ENCODE peak calls at places on chromosome 6, in ten cellular contexts. N is stimulated activated CD8-positive, alpha-beta memory T cell treated with anti-CD3 and anti-CD28 coated beads, Interleukin-7, amount 100 ng/mL, for 4 hours; Y is OCI-M1; Q is CD4-positive, alpha-beta T cell; F is osteocyte; A is T-helper 9 cell; L is G401; G is fibroblast of villous mesenchyme; S is HFF-Myc; Z is immature natural killer cell. E is an unnamed sample.

GRCh38 chr6:119978274-119978889 is 628.8 kb upstream of the MAN1A1 start:
- DNase-seq in N (no peak), Y (peak), Q (no peak), F (no peak), A (no peak), L (no peak), G (peak), S (no peak), Z (no peak), E (no peak)

GRCh38 chr6:113490356-113490755 is 366.8 kb upstream of the MARCKS start:
- DNase-seq in N (no peak), Y (no peak), Q (no peak), F (no peak), A (no peak), L (no peak), G (peak), S (no peak), Z (no peak), E (no peak)

GRCh38 chr6:27161946-27162603 is 85.4 kb upstream of the PRSS16 start:
- DNase-seq in N (no peak), Y (peak), Q (no peak), F (no peak), A (no peak), L (peak), G (peak), S (peak), Z (peak), E (no peak)

GRCh38 chr6:125918681-125919566 is 37.6 kb upstream of the HINT3 start:
- DNase-seq in N (peak), Y (peak), Q (peak), F (no peak), A (no peak), L (peak), G (peak), S (peak), Z (peak), E (no peak)

GRCh38 chr6:111980979-111981378 is 72.9 kb upstream of the CCN6 start:
- DNase-seq in N (no peak), Y (no peak), Q (no peak), F (no peak), A (no peak), L (no peak), G (no peak), S (no peak), Z (no peak), E (no peak)

GRCh38 chr6:33632603-33633039 is 11.5 kb downstream of the ITPR3 start:
- DNase-seq in N (peak), Y (peak), Q (peak), F (no peak), A (peak), L (peak), G (no peak), S (no peak), Z (peak), E (peak)

GRCh38 chr6:104855507-104855906 is 4.2 kb downstream of the HACE1 start:
- DNase-seq in N (no peak), Y (no peak), Q (no peak), F (no peak), A (no peak), L (no peak), G (peak), S (peak), Z (no peak), E (no peak)

GRCh38 chr6:42012501-42013133 is 37.7 kb upstream of the TAF8 start:
- DNase-seq in N (no peak), Y (no peak), Q (no peak), F (no peak), A (no peak), L (no peak), G (peak), S (no peak), Z (no peak), E (no peak)

GRCh38 chr6:11198663-11199603 is 33.5 kb downstream of the NEDD9 start:
- DNase-seq in N (no peak), Y (peak), Q (peak), F (peak), A (no peak), L (no peak), G (peak), S (no peak), Z (peak), E (no peak)

GRCh38 chr6:6220718-6221117 is 99.7 kb downstream of the F13A1 start:
- DNase-seq in N (no peak), Y (peak), Q (no peak), F (no peak), A (no peak), L (no peak), G (no peak), S (no peak), Z (no peak), E (no peak)

GRCh38 chr6:912871-913663 is 220.1 kb upstream of the EXOC2 start:
- DNase-seq in N (no peak), Y (peak), Q (no peak), F (no peak), A (no peak), L (peak), G (peak), S (no peak), Z (no peak), E (peak)

GRCh38 chr6:157954150-157955117 is 27.2 kb upstream of the SYNJ2 start:
- DNase-seq in N (no peak), Y (no peak), Q (no peak), F (no peak), A (no peak), L (no peak), G (peak), S (no peak), Z (no peak), E (no peak)

GRCh38 chr6:84953401-84953800 is 189.0 kb upstream of the TBX18 start:
- DNase-seq in N (no peak), Y (no peak), Q (no peak), F (no peak), A (no peak), L (no peak), G (no peak), S (peak), Z (no peak), E (no peak)

GRCh38 chr6:35080016-35080680 is 61.0 kb downstream of the TCP11 start:
- DNase-seq in N (no peak), Y (no peak), Q (no peak), F (peak), A (no peak), L (no peak), G (no peak), S (no peak), Z (no peak), E (no peak)

GRCh38 chr6:80214436-80215022 is 108.1 kb downstream of the BCKDHB start:
- DNase-seq in N (no peak), Y (peak), Q (no peak), F (no peak), A (no peak), L (peak), G (peak), S (peak), Z (no peak), E (no peak)

GRCh38 chr6:24117016-24117415 is 9.0 kb upstream of the NRSN1 start:
- DNase-seq in N (no peak), Y (no peak), Q (no peak), F (no peak), A (no peak), L (no peak), G (no peak), S (no peak), Z (no peak), E (no peak)

GRCh38 chr6:43014434-43014909 is 423 bp downstream of the KLHDC3 start:
- DNase-seq in N (no peak), Y (no peak), Q (no peak), F (no peak), A (no peak), L (no peak), G (peak), S (no peak), Z (no peak), E (peak)

GRCh38 chr6:7697432-7697819 is 28.5 kb upstream of the BMP6 start:
- DNase-seq in N (no peak), Y (no peak), Q (no peak), F (no peak), A (no peak), L (no peak), G (no peak), S (no peak), Z (no peak), E (no peak)

E was measured in D721Med.